ENCODE peak calls at places on chromosomes 7 and 10, in four cellular contexts. One of them, this sample, is unnamed.

GRCh38 chr7:151251926-151252835 is 3.7 kb upstream of the SMARCD3 start:
- DNase-seq in HCT116: no peak
- DNase-seq in OCI-LY7: no peak
- DNase-seq in astrocyte: peak
- DNase-seq in this sample: peak

GRCh38 chr10:8314486-8314885 is 260.0 kb downstream of the GATA3 start:
- DNase-seq in HCT116: no peak
- DNase-seq in OCI-LY7: no peak
- DNase-seq in astrocyte: no peak
- DNase-seq in this sample: no peak

GRCh38 chr10:112689327-112689726 is 242.3 kb downstream of the VTI1A start:
- DNase-seq in HCT116: peak
- DNase-seq in OCI-LY7: no peak
- DNase-seq in astrocyte: no peak
- DNase-seq in this sample: no peak

GRCh38 chr7:94087664-94088352 is 83.7 kb upstream of the BET1 start:
- DNase-seq in HCT116: peak
- DNase-seq in OCI-LY7: peak
- DNase-seq in astrocyte: peak
- DNase-seq in this sample: peak

GRCh38 chr7:7719235-7719634 is 828 bp upstream of the RPA3 start:
- DNase-seq in HCT116: peak
- DNase-seq in OCI-LY7: peak
- DNase-seq in astrocyte: peak
- DNase-seq in this sample: peak

GRCh38 chr10:122703483-122704448 is 4.1 kb upstream of the C10orf120 start:
- DNase-seq in HCT116: peak
- DNase-seq in OCI-LY7: peak
- DNase-seq in astrocyte: peak
- DNase-seq in this sample: peak

GRCh38 chr10:132987671-132988571 is 45.6 kb upstream of the CFAP46 start:
- DNase-seq in HCT116: no peak
- DNase-seq in OCI-LY7: no peak
- DNase-seq in astrocyte: peak
- DNase-seq in this sample: peak

GRCh38 chr10:80471715-80472233 is 17.7 kb downstream of the TSPAN14 start:
- DNase-seq in HCT116: peak
- DNase-seq in OCI-LY7: peak
- DNase-seq in astrocyte: no peak
- DNase-seq in this sample: no peak

GRCh38 chr7:12623885-12624498 is 53.5 kb downstream of the SCIN start:
- DNase-seq in HCT116: peak
- DNase-seq in OCI-LY7: no peak
- DNase-seq in astrocyte: no peak
- DNase-seq in this sample: no peak

GRCh38 chr7:104271948-104272347 is 56.5 kb upstream of the LHFPL3 start:
- DNase-seq in HCT116: no peak
- DNase-seq in OCI-LY7: no peak
- DNase-seq in astrocyte: no peak
- DNase-seq in this sample: no peak

GRCh38 chr7:113120647-113121046 is 2.3 kb upstream of the SMIM30 start:
- DNase-seq in HCT116: no peak
- DNase-seq in OCI-LY7: no peak
- DNase-seq in astrocyte: no peak
- DNase-seq in this sample: no peak

GRCh38 chr10:114471906-114472873 is 67.9 kb upstream of the AFAP1L2 start:
- DNase-seq in HCT116: no peak
- DNase-seq in OCI-LY7: no peak
- DNase-seq in astrocyte: no peak
- DNase-seq in this sample: no peak

GRCh38 chr10:29748109-29748650 is 113.4 kb upstream of the SVIL start:
- DNase-seq in HCT116: no peak
- DNase-seq in OCI-LY7: no peak
- DNase-seq in astrocyte: peak
- DNase-seq in this sample: peak

GRCh38 chr7:44221231-44221791 is 20.5 kb downstream of the YKT6 start:
- DNase-seq in HCT116: no peak
- DNase-seq in OCI-LY7: no peak
- DNase-seq in astrocyte: no peak
- DNase-seq in this sample: peak

GRCh38 chr10:96497391-96497790 is 16.3 kb downstream of the TLL2 start:
- DNase-seq in HCT116: no peak
- DNase-seq in OCI-LY7: no peak
- DNase-seq in astrocyte: no peak
- DNase-seq in this sample: no peak

GRCh38 chr7:138958026-138958956 is 22.9 kb downstream of the KIAA1549 start:
- DNase-seq in HCT116: no peak
- DNase-seq in OCI-LY7: no peak
- DNase-seq in astrocyte: no peak
- DNase-seq in this sample: no peak

GRCh38 chr7:27651702-27652101 is 11.0 kb downstream of the HIBADH start:
- DNase-seq in HCT116: no peak
- DNase-seq in OCI-LY7: no peak
- DNase-seq in astrocyte: peak
- DNase-seq in this sample: peak

GRCh38 chr10:404991-405390 is 269.7 kb downstream of the ZMYND11 start:
- DNase-seq in HCT116: no peak
- DNase-seq in OCI-LY7: no peak
- DNase-seq in astrocyte: no peak
- DNase-seq in this sample: no peak

GRCh38 chr7:157490465-157490912 is 153.7 kb downstream of the DNAJB6 start:
- DNase-seq in HCT116: peak
- DNase-seq in OCI-LY7: peak
- DNase-seq in astrocyte: peak
- DNase-seq in this sample: peak

GRCh38 chr10:123800299-123800698 is 91.3 kb downstream of the CPXM2 start:
- DNase-seq in HCT116: no peak
- DNase-seq in OCI-LY7: no peak
- DNase-seq in astrocyte: peak
- DNase-seq in this sample: no peak

GRCh38 chr10:131013281-131013680 is 298.2 kb downstream of the TCERG1L start:
- DNase-seq in HCT116: no peak
- DNase-seq in OCI-LY7: no peak
- DNase-seq in astrocyte: no peak
- DNase-seq in this sample: no peak

DNA sequence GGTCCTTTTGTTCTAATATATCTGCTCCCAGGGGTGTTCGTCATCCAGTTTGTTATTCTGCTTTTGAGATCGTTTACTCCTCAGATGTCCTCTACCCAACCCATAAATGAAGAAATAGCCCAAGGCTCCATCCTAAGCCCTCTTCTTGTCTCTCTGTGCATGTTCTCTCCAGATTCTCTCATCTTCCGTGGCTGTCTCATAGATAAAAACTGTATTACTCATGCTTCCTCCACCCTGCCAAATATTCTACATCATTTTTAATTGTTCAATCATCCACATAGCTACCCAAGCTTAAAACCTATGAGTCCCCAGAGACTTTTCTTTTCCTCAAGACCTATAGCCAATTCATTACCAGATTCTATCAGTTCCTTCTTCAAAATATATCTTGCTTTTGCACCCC is 44.9 kb downstream of the CAV1 start:
- DNase-seq in HCT116: no peak
- DNase-seq in OCI-LY7: no peak
- DNase-seq in astrocyte: peak
- DNase-seq in this sample: peak
- H3K4me2 ChIP-seq in HCT116: no peak
- H3K4me2 ChIP-seq in OCI-LY7: no peak
- H3K4me2 ChIP-seq in astrocyte: peak
- H3K4me2 ChIP-seq in this sample: peak

GRCh38 chr7:107157091-107157490 is 11.7 kb upstream of the HBP1 start:
- DNase-seq in HCT116: no peak
- DNase-seq in OCI-LY7: no peak
- DNase-seq in astrocyte: no peak
- DNase-seq in this sample: peak

GRCh38 chr7:107158028-107158427 is 10.8 kb upstream of the HBP1 start:
- DNase-seq in HCT116: no peak
- DNase-seq in OCI-LY7: no peak
- DNase-seq in astrocyte: no peak
- DNase-seq in this sample: no peak

GRCh38 chr7:107152011-107152410 is 16.8 kb upstream of the HBP1 start:
- DNase-seq in HCT116: no peak
- DNase-seq in OCI-LY7: no peak
- DNase-seq in astrocyte: peak
- DNase-seq in this sample: peak

GRCh38 chr7:107151538-107151937 is 17.3 kb upstream of the HBP1 start:
- DNase-seq in HCT116: no peak
- DNase-seq in OCI-LY7: no peak
- DNase-seq in astrocyte: no peak
- DNase-seq in this sample: no peak

GRCh38 chr7:107154826-107155225 is 14.0 kb upstream of the HBP1 start:
- DNase-seq in HCT116: no peak
- DNase-seq in OCI-LY7: no peak
- DNase-seq in astrocyte: no peak
- DNase-seq in this sample: no peak
- H3K4me3 ChIP-seq in HCT116: no peak
- H3K4me3 ChIP-seq in OCI-LY7: no peak
- H3K4me3 ChIP-seq in astrocyte: no peak
- H3K4me3 ChIP-seq in this sample: no peak

GRCh38 chr10:100522107-100522811 is 2.6 kb upstream of the SEC31B start:
- DNase-seq in HCT116: no peak
- DNase-seq in OCI-LY7: no peak
- DNase-seq in astrocyte: no peak
- DNase-seq in this sample: no peak
- H2AFZ ChIP-seq in HCT116: no peak
- H2AFZ ChIP-seq in OCI-LY7: no peak
- H2AFZ ChIP-seq in astrocyte: no peak
- H2AFZ ChIP-seq in this sample: no peak

DNA sequence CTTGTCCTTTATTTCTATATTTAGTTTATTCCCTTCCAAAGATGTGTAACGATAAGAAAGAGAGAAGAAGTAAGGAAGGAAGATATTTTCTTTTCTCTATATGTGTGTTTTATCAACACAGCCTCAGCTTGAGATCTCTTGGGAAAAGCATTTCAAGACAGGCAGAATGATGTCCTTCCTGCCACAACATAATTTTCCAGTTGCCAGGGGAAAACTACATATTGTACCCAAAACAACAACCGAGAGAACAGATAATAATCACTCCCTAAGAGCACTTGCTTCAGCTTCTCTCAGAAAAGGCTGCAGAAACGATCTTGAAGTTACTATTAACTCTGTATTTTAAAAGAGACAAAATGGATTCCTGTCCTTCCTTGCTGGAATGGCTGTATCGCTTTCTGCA is 151.4 kb upstream of the ITGB1 start:
- DNase-seq in HCT116: no peak
- DNase-seq in OCI-LY7: no peak
- DNase-seq in astrocyte: no peak
- DNase-seq in this sample: no peak
- H3K4me2 ChIP-seq in HCT116: no peak
- H3K4me2 ChIP-seq in OCI-LY7: peak
- H3K4me2 ChIP-seq in astrocyte: no peak
- H3K4me2 ChIP-seq in this sample: no peak

This sample was measured in osteoblast.